ENCODE peak calls at places on chromosomes 2 and 18, in six cellular contexts. S is kidney; J is fibroblast of mammary gland; C is activated naive CD4-positive, alpha-beta T cell; X is foreskin fibroblast; H is right cardiac atrium. A is an unnamed sample.

GRCh38 chr2:73856214-73856613 is 27.5 kb downstream of the STAMBP start:
- DNase-seq in C (no peak), H (no peak), X (peak), S (no peak), J (peak), A (no peak)

GRCh38 chr2:20588918-20589871 is 61.7 kb downstream of the HS1BP3 start:
- DNase-seq in C (no peak), H (no peak), J (no peak), S (peak), X (no peak), A (peak)

GRCh38 chr18:76363451-76364120 is 131.5 kb downstream of the ZNF516 start:
- DNase-seq in C (no peak), J (peak), H (no peak), S (no peak), X (peak), A (no peak)

GRCh38 chr2:101699191-101699938 is 1.9 kb downstream of the MAP4K4 start:
- DNase-seq in S (no peak), C (no peak), J (peak), H (no peak), X (no peak), A (no peak)

GRCh38 chr2:168781191-168781818 is 21.1 kb upstream of the NOSTRIN start:
- DNase-seq in H (no peak), X (no peak), S (no peak), C (no peak), J (no peak), A (no peak)

GRCh38 chr2:115124817-115125216 is 682.4 kb downstream of the DPP10 start:
- DNase-seq in S (no peak), X (no peak), J (no peak), H (no peak), C (no peak), A (no peak)

GRCh38 chr2:160440888-160441287 is 52.7 kb downstream of the RBMS1 start:
- DNase-seq in C (no peak), S (no peak), H (no peak), X (no peak), J (peak), A (no peak)

GRCh38 chr2:30684996-30685395 is 122.2 kb downstream of the CAPN13 start:
- DNase-seq in X (no peak), S (no peak), C (no peak), H (no peak), J (no peak), A (no peak)

GRCh38 chr2:124953921-124954320 is 928.8 kb downstream of the CNTNAP5 start:
- DNase-seq in J (no peak), S (no peak), H (no peak), X (no peak), C (no peak), A (no peak)

GRCh38 chr2:207119048-207119447 is 46.7 kb downstream of the KLF7 start:
- DNase-seq in S (no peak), X (no peak), J (no peak), C (no peak), H (no peak), A (no peak)

GRCh38 chr2:63059434-63060078 is 8.9 kb downstream of the OTX1 start:
- DNase-seq in S (no peak), H (no peak), J (no peak), X (no peak), C (no peak), A (peak)

GRCh38 chr2:144659731-144660275 is 139.9 kb upstream of the ZEB2 start:
- DNase-seq in C (no peak), J (peak), X (peak), H (peak), S (no peak), A (no peak)

GRCh38 chr2:34316788-34317187 is 717.7 kb upstream of the FAM98A start:
- DNase-seq in C (no peak), H (no peak), J (no peak), S (no peak), X (no peak), A (no peak)

GRCh38 chr18:61326407-61326806 is 6.8 kb upstream of the CDH20 start:
- DNase-seq in C (no peak), H (no peak), S (no peak), J (no peak), X (no peak), A (no peak)

GRCh38 chr2:212970132-212970531 is 181.3 kb downstream of the IKZF2 start:
- DNase-seq in X (peak), S (no peak), J (peak), H (no peak), C (no peak), A (no peak)

GRCh38 chr2:168632733-168633132 is 169.7 kb upstream of the NOSTRIN start:
- DNase-seq in S (no peak), C (no peak), X (peak), H (no peak), J (peak), A (no peak)

GRCh38 chr2:99971326-99971965 is 170.9 kb downstream of the AFF3 start:
- DNase-seq in S (no peak), X (no peak), C (no peak), H (no peak), J (peak), A (no peak)

GRCh38 chr2:15031745-15032240 is 399.3 kb downstream of the LRATD1 start:
- DNase-seq in H (no peak), X (no peak), J (no peak), S (no peak), C (no peak), A (no peak)

GRCh38 chr2:31923662-31924061 is 87.1 kb downstream of the MEMO1 start:
- DNase-seq in C (no peak), H (no peak), S (no peak), J (no peak), X (no peak), A (no peak)

GRCh38 chr2:74516070-74516633 is 1.9 kb downstream of the TLX2 start:
- DNase-seq in J (peak), S (peak), H (peak), X (peak), C (peak), A (peak)

GRCh38 chr2:48438266-48438665 is 91.7 kb upstream of the STON1 start:
- DNase-seq in J (no peak), X (no peak), H (no peak), S (no peak), C (no peak), A (no peak)

GRCh38 chr18:23851470-23852002 is 162.3 kb downstream of the LAMA3 start:
- DNase-seq in C (no peak), X (no peak), J (no peak), S (no peak), H (no peak), A (no peak)

GRCh38 chr18:41113885-41114482 is 841.0 kb upstream of the PIK3C3 start:
- DNase-seq in H (no peak), J (peak), X (no peak), C (no peak), S (no peak), A (no peak)

GRCh38 chr2:12484536-12485115 is 232.1 kb upstream of the TRIB2 start:
- DNase-seq in X (peak), J (peak), C (no peak), S (no peak), H (no peak), A (no peak)

GRCh38 chr2:181294979-181295378 is 162.2 kb upstream of the ITGA4 start:
- DNase-seq in S (no peak), X (no peak), J (no peak), H (no peak), C (no peak), A (no peak)

GRCh38 chr18:69580107-69580506 is 179.4 kb downstream of the DOK6 start:
- DNase-seq in H (no peak), S (no peak), C (no peak), J (no peak), X (no peak), A (no peak)

GRCh38 chr2:202149155-202149762 is 76.2 kb downstream of the KIAA2012 start:
- DNase-seq in H (peak), C (no peak), X (no peak), J (peak), S (no peak), A (peak)

GRCh38 chr2:134762508-134762907 is 43.7 kb upstream of the TMEM163 start:
- DNase-seq in X (no peak), H (no peak), J (no peak), S (no peak), C (no peak), A (no peak)

GRCh38 chr18:13375302-13376255 is 157.0 kb downstream of the LDLRAD4 start:
- DNase-seq in S (peak), C (peak), X (peak), J (peak), H (peak), A (peak)

GRCh38 chr2:121897335-121897970 is 142.0 kb downstream of the TSN start:
- DNase-seq in J (peak), S (no peak), C (no peak), H (no peak), X (peak), A (no peak)

GRCh38 chr2:137862651-137863050 is 101.6 kb upstream of the HNMT start:
- DNase-seq in J (no peak), C (no peak), X (no peak), H (no peak), S (no peak), A (no peak)

GRCh38 chr2:154455201-154455600 is 243.3 kb upstream of the KCNJ3 start:
- DNase-seq in J (peak), C (no peak), S (no peak), X (peak), H (no peak), A (no peak)

GRCh38 chr18:22550861-22551260 is 133.1 kb upstream of the CTAGE1 start:
- DNase-seq in J (no peak), C (no peak), S (no peak), H (no peak), X (no peak), A (no peak)

GRCh38 chr2:102442967-102443828 is 20.2 kb downstream of the IL18RAP start:
- DNase-seq in C (no peak), J (peak), X (peak), H (no peak), S (no peak), A (no peak)

A was measured in psoas muscle.